ENCODE peak calls at places on chromosome 21, in six cellular contexts. R is H7; W is globus pallidus; J is uterus; Q is stimulated activated CD4-positive, alpha-beta T cell treated with anti-CD3 and anti-CD28 coated beads, TNF-alpha, amount 100 ng/mL, for 4 hours; N is hippocampal formation. A is an unnamed sample.

GRCh38 chr21:39182484-39183271 is 573 bp downstream of the PSMG1 start:
- DNase-seq in R (no peak), J (no peak), N (peak; percentile 32), W (peak; percentile 29), Q (no peak), A (no peak)

GRCh38 chr21:27339902-27340301 is 373.0 kb upstream of the ADAMTS5 start:
- DNase-seq in W (no peak), J (no peak), R (no peak), N (no peak), Q (no peak), A (no peak)

GRCh38 chr21:31446206-31446900 is 102.3 kb upstream of the TIAM1 start:
- DNase-seq in J (no peak), Q (peak; percentile 4), R (no peak), W (no peak), N (no peak), A (no peak)

GRCh38 chr21:45846373-45847160 is 135.0 kb upstream of the COL6A1 start:
- DNase-seq in J (peak; percentile 68), W (peak; percentile 68), Q (no peak), N (peak; percentile 14), R (no peak), A (no peak)

GRCh38 chr21:42063578-42064521 is 7.3 kb upstream of the UMODL1 start:
- DNase-seq in W (no peak), N (no peak), R (peak; percentile 65), Q (peak; percentile 42), J (no peak), A (no peak)

GRCh38 chr21:45164124-45164511 is 89.7 kb downstream of the ADARB1 start:
- DNase-seq in N (no peak), J (peak; percentile 35), W (no peak), Q (no peak), R (peak; percentile 43), A (no peak)

GRCh38 chr21:40719615-40720014 is 127.3 kb downstream of the DSCAM start:
- DNase-seq in J (no peak), R (no peak), N (no peak), W (no peak), Q (no peak), A (no peak)

GRCh38 chr21:40714516-40714915 is 132.4 kb downstream of the DSCAM start:
- DNase-seq in N (no peak), W (no peak), J (no peak), Q (no peak), R (no peak), A (no peak)

GRCh38 chr21:34545079-34545884 is 33.3 kb upstream of the KCNE1 start:
- DNase-seq in R (peak; percentile 23), N (peak; percentile 50), Q (no peak), W (peak; percentile 79), J (no peak), A (no peak)

GRCh38 chr21:46226920-46227599 is 1.5 kb downstream of the LSS start:
- DNase-seq in N (no peak), R (peak; percentile 29), Q (no peak), W (peak; percentile 31), J (no peak), A (peak; percentile 11)

GRCh38 chr21:41957991-41958766 is 4.4 kb upstream of the C2CD2 start:
- DNase-seq in Q (no peak), R (peak; percentile 72), N (no peak), W (peak; percentile 38), J (peak; percentile 82), A (no peak)

GRCh38 chr21:45439171-45439872 is 34.4 kb downstream of the COL18A1 start:
- DNase-seq in J (peak; percentile 90), R (peak; percentile 98), W (peak; percentile 72), N (peak; percentile 62), Q (peak; percentile 68), A (peak; percentile 44)

GRCh38 chr21:42858185-42858847 is 21.0 kb downstream of the WDR4 start:
- DNase-seq in Q (no peak), R (peak; percentile 19), N (no peak), W (no peak), J (no peak), A (no peak)

GRCh38 chr21:45607021-45607921 is 36.3 kb upstream of the PCBP3 start:
- DNase-seq in J (peak; percentile 1), Q (no peak), W (no peak), N (no peak), R (no peak), A (no peak)

GRCh38 chr21:31420354-31420753 is 76.3 kb upstream of the TIAM1 start:
- DNase-seq in Q (no peak), J (no peak), W (no peak), N (no peak), R (no peak), A (no peak)

GRCh38 chr21:27422435-27422834 is 455.5 kb upstream of the ADAMTS5 start:
- DNase-seq in R (no peak), Q (no peak), W (no peak), N (no peak), J (no peak), A (no peak)

GRCh38 chr21:14418920-14419319 is 36.0 kb upstream of the HSPA13 start:
- DNase-seq in W (no peak), N (no peak), Q (no peak), R (no peak), J (no peak), A (no peak)

GRCh38 chr21:44337941-44338895 is 972 bp downstream of the CFAP410 start:
- DNase-seq in J (peak; percentile 74), W (peak; percentile 82), N (peak; percentile 56), Q (no peak), R (peak; percentile 98), A (peak; percentile 74)

GRCh38 chr21:17612023-17612564 is 607 bp downstream of the BTG3 start:
- DNase-seq in W (peak; percentile 39), J (peak; percentile 47), N (no peak), Q (peak; percentile 8), R (peak; percentile 72), A (no peak)

GRCh38 chr21:42471716-42472330 is 24.2 kb downstream of the RSPH1 start:
- DNase-seq in Q (no peak), J (no peak), W (no peak), R (no peak), N (no peak), A (no peak)

GRCh38 chr21:41065539-41065938 is 102.4 kb upstream of the BACE2 start:
- DNase-seq in R (no peak), J (no peak), W (no peak), N (no peak), Q (no peak), A (no peak)

GRCh38 chr21:44870748-44871495 is 2.6 kb downstream of the PTTG1IP start:
- DNase-seq in W (peak; percentile 34), J (no peak), Q (no peak), R (no peak), N (no peak), A (peak; percentile 14)

GRCh38 chr21:46564391-46564790 is 40.5 kb downstream of the S100B start:
- DNase-seq in J (no peak), N (no peak), W (no peak), Q (no peak), R (peak; percentile 22), A (no peak)

GRCh38 chr21:24280591-24280990 is 1326.7 kb downstream of the MRPL39 start:
- DNase-seq in J (no peak), W (no peak), R (no peak), Q (no peak), N (no peak), A (no peak)

GRCh38 chr21:46024983-46025860 is 43.7 kb downstream of the COL6A1 start:
- DNase-seq in W (no peak), N (no peak), J (no peak), R (no peak), Q (no peak), A (no peak)

GRCh38 chr21:43716376-43717165 is 2.4 kb upstream of the PDXK start:
- DNase-seq in R (no peak), Q (no peak), J (no peak), N (no peak), W (no peak), A (no peak)

GRCh38 chr21:39097981-39098380 is 85.3 kb downstream of the PSMG1 start:
- DNase-seq in N (no peak), W (no peak), J (no peak), R (no peak), Q (no peak), A (no peak)